ENCODE peak calls at places on chromosome 6, in ten cellular contexts. D is HCT116, T is right atrium auricular region, J is PC-3, P is IMR-90, Q is heart left ventricle, H is psoas muscle, X is left ventricle myocardium inferior, M is lung, C is testis. E is an unnamed sample.

GRCh38 chr6:46044876-46045617 is 29.4 kb upstream of the CLIC5 start:
- DNase-seq in D (peak; percentile 73), T (peak; percentile 72), M (peak; percentile 48), H (peak; percentile 52), C (no peak), J (peak; percentile 83), X (peak; percentile 32), P (peak; percentile 74), Q (peak; percentile 68), E (peak; percentile 75)

GRCh38 chr6:138691595-138692057 is 81.9 kb upstream of the CCDC28A start:
- DNase-seq in D (peak; percentile 52), P (peak; percentile 77), X (no peak), C (no peak), H (no peak), Q (no peak), T (no peak), J (peak; percentile 56), M (no peak), E (no peak)

GRCh38 chr6:31163922-31164321 is 5.5 kb downstream of the TCF19 start:
- DNase-seq in Q (no peak), H (no peak), D (peak; percentile 13), J (no peak), P (peak; percentile 16), C (no peak), X (no peak), T (no peak), M (no peak), E (no peak)

GRCh38 chr6:138509371-138509770 is 10.1 kb upstream of the NHSL1 start:
- DNase-seq in D (peak; percentile 44), P (peak; percentile 52), M (no peak), Q (no peak), J (peak; percentile 59), X (peak; percentile 28), T (no peak), C (peak; percentile 75), H (no peak), E (peak; percentile 53)

GRCh38 chr6:136538836-136539235 is 11.4 kb downstream of the MAP7 start:
- DNase-seq in C (no peak), X (no peak), D (no peak), M (no peak), P (no peak), H (no peak), Q (no peak), J (no peak), T (no peak), E (no peak)

GRCh38 chr6:14824060-14824834 is 421.6 kb upstream of the JARID2 start:
- DNase-seq in T (no peak), H (no peak), X (no peak), D (no peak), M (no peak), P (no peak), Q (no peak), J (no peak), C (no peak), E (no peak)

GRCh38 chr6:96923871-96924493 is 546 bp upstream of the KLHL32 start:
- DNase-seq in D (no peak), Q (no peak), M (no peak), H (no peak), C (no peak), T (peak; percentile 59), X (no peak), P (no peak), J (no peak), E (no peak)

GRCh38 chr6:75893058-75893775 is 144.2 kb downstream of the MYO6 start:
- DNase-seq in J (peak; percentile 78), P (peak; percentile 80), Q (no peak), H (no peak), X (no peak), M (no peak), C (no peak), D (peak; percentile 63), T (no peak), E (no peak)

GRCh38 chr6:29924731-29925130 is 17.6 kb upstream of the HLA-A start:
- DNase-seq in Q (no peak), P (no peak), T (no peak), M (no peak), H (no peak), C (no peak), X (no peak), D (peak; percentile 51), J (peak; percentile 36), E (no peak)

GRCh38 chr6:169073311-169073710 is 180.3 kb downstream of the THBS2 start:
- DNase-seq in Q (no peak), H (no peak), P (peak; percentile 95), J (no peak), D (no peak), T (no peak), X (no peak), C (no peak), M (no peak), E (no peak)

GRCh38 chr6:15359335-15359862 is 113.5 kb downstream of the JARID2 start:
- DNase-seq in C (no peak), D (no peak), P (peak; percentile 78), J (no peak), X (no peak), T (no peak), M (no peak), H (no peak), Q (no peak), E (no peak)

GRCh38 chr6:21850682-21851081 is 257.1 kb downstream of the SOX4 start:
- DNase-seq in D (no peak), C (no peak), J (no peak), P (no peak), Q (no peak), M (no peak), H (no peak), T (no peak), X (no peak), E (no peak)

GRCh38 chr6:1392813-1393640 is 3.7 kb downstream of the FOXF2 start:
- DNase-seq in X (no peak), P (no peak), C (no peak), D (no peak), J (no peak), Q (no peak), M (no peak), H (no peak), T (no peak), E (no peak)

DNA sequence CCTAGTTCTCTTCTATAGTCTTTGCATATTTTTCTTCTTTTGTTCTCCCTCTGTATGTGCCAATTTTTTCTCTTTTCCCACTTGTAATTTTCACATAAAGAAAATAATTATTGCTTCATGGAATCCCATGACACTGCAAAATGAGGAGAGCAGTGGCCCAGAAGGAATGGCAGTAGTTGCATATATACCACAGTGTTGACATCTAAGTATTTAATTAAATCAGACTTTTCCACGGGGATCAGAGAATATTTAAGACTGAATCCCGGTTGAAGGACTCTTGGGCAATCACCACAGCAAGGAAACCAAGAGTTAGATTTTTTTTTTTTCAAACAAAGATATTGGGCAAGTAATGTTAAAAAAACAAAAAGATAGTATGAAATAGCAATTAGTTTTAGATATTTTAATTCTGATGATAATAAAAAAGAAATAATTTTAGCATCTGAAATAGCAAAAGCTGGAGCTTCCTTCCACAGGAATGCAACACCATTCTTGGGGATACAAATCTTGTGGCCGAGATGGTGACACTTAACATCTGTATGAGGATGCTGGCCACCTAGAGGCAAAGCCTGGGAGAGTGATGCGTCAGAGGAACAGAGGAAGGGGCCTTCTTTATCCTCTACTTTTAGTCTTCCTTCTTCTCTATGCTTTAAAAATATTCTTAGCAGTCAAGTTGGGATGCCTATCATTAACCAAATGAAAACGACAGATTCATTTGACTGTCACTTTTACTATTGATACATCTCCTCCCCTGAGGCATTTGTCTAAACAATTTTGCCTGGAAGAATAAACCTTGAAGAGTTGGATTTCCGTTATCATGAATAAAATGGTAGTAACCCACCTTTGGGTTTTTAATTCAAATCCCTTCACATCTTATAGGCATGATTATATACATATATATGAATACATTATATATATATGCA is 356.2 kb downstream of the GJA1 start:
- DNase-seq in C (no peak), D (no peak), Q (no peak), M (no peak), H (no peak), J (peak; percentile 8), T (no peak), P (no peak), X (no peak), E (no peak)
- TF ChIP-seq CTCF in C (no peak), D (peak; percentile 33), Q (no peak), M (no peak), H (no peak), J (no peak), T (no peak), P (no peak), X (peak; percentile 14), E (no peak)

DNA sequence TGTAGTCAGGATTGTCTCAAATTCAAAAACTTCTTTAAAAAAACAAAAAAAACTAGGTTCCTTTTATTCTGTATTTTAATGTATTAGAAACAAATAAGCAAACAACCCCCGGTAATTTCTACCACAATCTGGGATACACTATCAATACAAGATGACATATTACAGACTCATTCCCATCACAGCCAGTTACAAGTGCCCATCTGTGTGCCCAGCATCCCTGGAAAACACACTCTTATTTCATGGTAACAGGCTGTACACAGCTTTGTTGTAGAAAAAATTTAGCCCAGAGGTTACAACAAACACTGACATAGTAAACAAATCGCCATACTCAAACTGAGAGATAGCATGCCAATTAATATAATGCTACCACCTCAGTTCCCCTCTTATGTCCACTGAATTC is 16.3 kb downstream of the HBS1L start:
- DNase-seq in P (no peak), C (no peak), J (no peak), X (no peak), D (no peak), M (no peak), Q (no peak), H (no peak), T (no peak), E (no peak)
- H3K36me3 ChIP-seq in P (peaks cover 6% of the 10 kb centered on the region), C (no peaks in the 10 kb centered on the region), J (peaks cover 14% of the 10 kb centered on the region), X (peaks cover 53% of the 10 kb centered on the region), D (peaks cover 6% of the 10 kb centered on the region), M (peaks cover 2% of the 10 kb centered on the region), Q (peaks cover 63% of the 10 kb centered on the region), H (peaks cover 56% of the 10 kb centered on the region), T (peaks cover 20% of the 10 kb centered on the region), E (peaks cover 7% of the 10 kb centered on the region)

DNA sequence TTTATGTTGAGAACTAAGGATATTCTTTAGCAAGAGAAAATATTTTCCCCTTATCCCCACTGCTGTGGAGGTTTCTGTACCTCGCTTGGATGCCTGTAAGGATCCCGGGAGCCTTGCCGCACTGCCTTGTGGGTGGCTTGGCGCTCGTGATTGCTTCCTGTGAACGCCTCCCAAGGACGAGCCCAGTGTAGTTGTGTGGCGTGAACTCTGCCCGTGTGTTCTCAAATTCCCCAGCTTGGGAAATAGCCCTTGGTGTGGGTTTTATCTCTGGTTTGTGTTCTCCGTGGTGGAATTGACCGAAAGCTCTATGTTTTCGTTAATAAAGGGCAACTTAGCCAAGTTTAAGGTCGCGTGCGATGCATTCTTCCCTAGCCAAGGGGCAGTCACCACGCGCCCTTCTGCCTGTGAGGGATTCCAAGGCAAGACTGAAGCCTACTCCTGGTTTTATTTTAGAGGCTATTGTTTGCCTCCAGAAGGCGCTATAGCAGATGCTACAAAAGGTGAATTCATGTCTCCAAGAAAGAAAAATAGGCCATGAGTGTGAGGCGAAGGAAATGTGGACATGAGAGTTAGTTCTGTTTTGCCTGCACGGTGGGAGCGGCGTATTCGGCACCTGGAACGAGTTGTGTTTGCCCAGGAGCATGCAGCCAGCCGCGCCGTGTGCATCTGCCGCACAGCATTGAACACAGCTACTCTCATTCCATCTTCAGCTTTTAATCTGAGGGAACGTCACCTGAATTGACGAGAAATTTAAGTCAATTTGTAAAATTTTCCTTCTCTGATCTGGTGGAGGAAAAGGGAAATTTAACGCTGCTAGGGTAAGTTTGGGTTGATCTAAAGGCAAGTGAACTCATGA is 40.3 kb upstream of the IRF4 start:
- DNase-seq in H (no peak), C (no peak), J (no peak), M (no peak), X (no peak), T (no peak), Q (no peak), D (no peak), P (no peak), E (no peak)
- H3K9me3 ChIP-seq in H (no peaks in the 10 kb centered on the region), C (no peaks in the 10 kb centered on the region), J (no peaks in the 10 kb centered on the region), M (no peaks in the 10 kb centered on the region), X (no peaks in the 10 kb centered on the region), T (no peaks in the 10 kb centered on the region), Q (no peaks in the 10 kb centered on the region), D (peaks cover 17% of the 10 kb centered on the region), P (peaks cover 8% of the 10 kb centered on the region), E (no peaks in the 10 kb centered on the region)

GRCh38 chr6:4281341-4282293 is 146.2 kb upstream of the ECI2 start:
- DNase-seq in T (no peak), H (peak; percentile 52), D (no peak), C (peak; percentile 58), M (peak; percentile 55), Q (peak; percentile 44), X (peak; percentile 38), J (peak; percentile 81), P (peak; percentile 62), E (peak; percentile 38)
- TF ChIP-seq CTCF in T (no peak), H (peak; percentile 54), D (no peak), C (peak; percentile 24), M (no peak), Q (peak; percentile 22), X (peak; percentile 66), J (peak; percentile 66), P (peak; percentile 20), E (peak; percentile 46)